ENCODE peak calls at places on chromosomes 1 and 21, in five cellular contexts. X, H, Y, A and P are unnamed samples.

GRCh38 chr1:180815188-180815587 is 97.5 kb upstream of the KIAA1614 start:
- DNase-seq in X (no peak), H (no peak), Y (peak; percentile 81), A (no peak), P (no peak)

GRCh38 chr21:38355992-38356781 is 99.4 kb downstream of the KCNJ15 start:
- DNase-seq in X (peak; percentile 76), H (peak; percentile 66), Y (peak; percentile 64), A (no peak), P (peak; percentile 93)

GRCh38 chr1:62111084-62111483 is 83.6 kb upstream of the L1TD1 start:
- DNase-seq in X (peak; percentile 5), H (no peak), Y (no peak), A (no peak), P (no peak)

GRCh38 chr1:12056331-12056841 is 6.7 kb upstream of the TNFRSF8 start:
- DNase-seq in X (no peak), H (no peak), Y (no peak), A (no peak), P (no peak)

GRCh38 chr21:45228171-45228641 is 59.5 kb downstream of the POFUT2 start:
- DNase-seq in X (peak; percentile 98), H (peak; percentile 49), Y (no peak), A (peak; percentile 79), P (peak; percentile 87)

GRCh38 chr1:14994841-14995437 is 158.6 kb upstream of the TMEM51 start:
- DNase-seq in X (no peak), H (no peak), Y (no peak), A (no peak), P (no peak)

GRCh38 chr1:94039871-94040569 is 80.9 kb downstream of the ABCA4 start:
- DNase-seq in X (no peak), H (no peak), Y (no peak), A (peak; percentile 61), P (peak; percentile 42)

GRCh38 chr1:14190508-14190907 is 408.0 kb upstream of the KAZN start:
- DNase-seq in X (peak; percentile 1), H (no peak), Y (no peak), A (no peak), P (peak; percentile 22)

GRCh38 chr1:84146375-84147032 is 2.4 kb downstream of the PRKACB start:
- DNase-seq in X (peak; percentile 79), H (peak; percentile 6), Y (no peak), A (peak; percentile 56), P (peak; percentile 17)